ENCODE peak calls at places on chromosomes 2 and 18, in six cellular contexts. V is cardiac fibroblast; J is NT2/D1; B is GM06990; I is tibial nerve; C is naive thymus-derived CD4-positive, alpha-beta T cell. E is an unnamed sample.
A peak's percentile ranks its signal among the peaks of the same experiment; 100 is the strongest.

GRCh38 chr2:25286025-25286400 is 55.7 kb downstream of the DNMT3A start:
- DNase-seq in V (no peak), J (no peak), B (peak; percentile 44), I (no peak), C (peak; percentile 76), E (no peak)

GRCh38 chr2:230537531-230537976 is 121.6 kb downstream of the SP100 start:
- DNase-seq in V (no peak), J (no peak), B (peak; percentile 60), I (no peak), C (no peak), E (no peak)

GRCh38 chr2:205077159-205077558 is 531.9 kb downstream of the PARD3B start:
- DNase-seq in V (no peak), J (no peak), B (no peak), I (no peak), C (peak; percentile 57), E (no peak)

GRCh38 chr2:44004735-44005602 is 9.2 kb upstream of the LRPPRC start:
- DNase-seq in V (peak; percentile 9), J (no peak), B (no peak), I (no peak), C (no peak), E (peak; percentile 2)

GRCh38 chr2:100142393-100142792 is at the start of gene AFF3:
- DNase-seq in V (no peak), J (no peak), B (peak; percentile 72), I (no peak), C (peak; percentile 50), E (no peak)

GRCh38 chr18:56445422-56445821 is 193.0 kb downstream of the TXNL1 start:
- DNase-seq in V (no peak), J (no peak), B (no peak), I (no peak), C (no peak), E (no peak)

GRCh38 chr2:237456200-237456731 is 30.8 kb upstream of the MLPH start:
- DNase-seq in V (peak; percentile 64), J (no peak), B (no peak), I (no peak), C (no peak), E (peak; percentile 96)

GRCh38 chr2:171431677-171432167 is 2.1 kb downstream of the METTL8 start:
- DNase-seq in V (no peak), J (no peak), B (no peak), I (no peak), C (no peak), E (no peak)

GRCh38 chr2:28321426-28321825 is 71.2 kb upstream of the FOSL2 start:
- DNase-seq in V (no peak), J (peak; percentile 84), B (no peak), I (no peak), C (no peak), E (peak; percentile 94)

GRCh38 chr2:233915133-233915532 is 2.0 kb upstream of the TRPM8 start:
- DNase-seq in V (no peak), J (no peak), B (no peak), I (no peak), C (no peak), E (no peak)

GRCh38 chr18:44799422-44800421 is 119.0 kb downstream of the SETBP1 start:
- DNase-seq in V (no peak), J (no peak), B (peak; percentile 41), I (no peak), C (no peak), E (no peak)
- H3K4me3 ChIP-seq in V (no peak overlapping the region), J (no peak overlapping the region), B (no peak overlapping the region), I (no peak overlapping the region), C (no peak overlapping the region), E (no peak overlapping the region)

DNA sequence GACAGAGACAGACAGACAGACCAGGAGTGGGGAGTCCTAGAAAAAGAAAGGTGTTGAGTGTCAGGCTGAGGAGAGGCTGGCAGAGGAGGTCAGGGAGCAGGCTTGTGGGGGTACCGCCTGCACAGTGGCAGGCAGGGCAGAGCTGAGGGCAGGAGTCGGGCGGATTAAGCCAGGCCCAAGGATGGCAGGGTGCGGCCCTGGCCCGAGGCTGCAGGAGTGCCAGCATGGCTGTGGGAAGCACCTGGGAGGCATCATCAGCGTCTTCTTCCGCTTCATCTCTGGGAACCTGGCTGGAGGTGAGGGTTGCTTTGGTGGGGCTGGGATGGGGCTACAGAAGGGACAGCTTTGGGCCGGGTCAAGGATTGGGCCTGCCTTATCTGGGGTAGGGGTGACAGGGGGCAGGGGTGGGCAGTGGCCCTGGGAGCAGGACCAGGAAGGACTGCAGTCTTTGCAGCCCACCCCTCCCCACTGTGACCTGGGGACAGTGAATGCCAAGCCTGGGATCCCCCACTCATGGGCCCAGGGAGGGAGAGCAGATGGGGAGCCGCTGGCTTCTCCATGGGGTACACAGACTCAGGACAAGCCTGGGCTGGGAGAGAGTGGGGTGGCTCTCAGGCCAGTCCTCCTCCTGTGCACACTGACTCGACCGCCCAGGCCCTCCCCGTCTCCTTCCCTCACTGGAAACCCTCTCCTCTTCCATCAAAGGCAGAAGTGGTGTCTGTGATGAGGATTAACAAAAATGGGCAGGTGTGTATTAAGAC is 20.7 kb downstream of the KCNIP3 start:
- DNase-seq in V (no peak), J (no peak), B (no peak), I (no peak), C (no peak), E (no peak)
- H3K4me3 ChIP-seq in V (no peak overlapping the region), J (no peak overlapping the region), B (no peak overlapping the region), I (no peak overlapping the region), C (no peak overlapping the region), E (no peak overlapping the region)

DNA sequence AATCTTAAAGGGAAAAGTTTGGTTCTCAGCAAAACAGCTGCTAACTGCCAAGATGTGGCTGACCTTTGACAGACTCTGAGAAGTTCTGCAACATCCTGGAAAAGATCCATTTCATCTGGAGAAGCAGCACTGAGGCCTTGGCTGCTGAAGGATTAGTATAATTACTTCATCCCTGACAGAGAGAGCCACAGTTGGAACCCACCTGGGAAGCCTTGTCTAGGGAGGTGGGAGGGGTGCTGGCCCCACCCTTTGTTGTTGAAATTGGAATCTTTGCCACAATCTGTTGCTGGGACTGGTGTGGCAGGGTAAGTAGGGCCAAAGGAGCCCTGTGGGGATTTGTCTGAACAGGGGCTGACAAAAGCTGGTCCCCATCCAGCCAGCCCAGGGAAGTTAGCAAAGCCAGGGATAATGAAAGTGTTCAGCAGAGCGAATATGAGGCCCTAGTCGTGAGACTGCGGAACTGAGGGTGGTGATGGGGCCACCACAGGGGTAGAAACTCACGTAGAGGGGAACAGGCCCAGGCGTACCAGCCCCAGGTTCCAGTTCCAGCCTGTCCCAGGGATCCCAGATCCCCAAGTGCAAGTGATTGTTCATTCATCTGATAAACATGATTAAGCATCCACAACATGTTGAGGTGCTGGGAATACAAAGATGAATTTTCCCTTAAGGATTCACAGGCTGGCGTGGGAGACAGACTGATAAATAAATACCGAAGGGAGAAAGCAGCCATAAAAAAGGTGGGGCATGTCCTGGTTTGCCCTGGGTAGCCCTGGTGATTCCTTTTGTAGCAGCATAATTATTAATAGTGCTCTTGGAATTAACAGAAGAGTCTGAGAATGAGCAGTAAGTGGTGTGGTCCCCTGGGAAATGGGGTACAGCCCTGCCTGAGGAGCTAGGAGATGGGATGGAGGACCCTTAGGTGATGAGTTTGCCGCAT is 60.0 kb downstream of the MYO1B start:
- DNase-seq in V (peak; percentile 96), J (no peak), B (no peak), I (peak; percentile 40), C (no peak), E (peak; percentile 97)
- H3K4me3 ChIP-seq in V (no peak overlapping the region), J (no peak overlapping the region), B (no peak overlapping the region), I (no peak overlapping the region), C (no peak overlapping the region), E (no peak overlapping the region)

GRCh38 chr2:84832772-84833461 is 48.0 kb downstream of the TRABD2A start:
- DNase-seq in V (no peak), J (no peak), B (peak; percentile 18), I (no peak), C (no peak), E (no peak)

GRCh38 chr2:84836215-84836614 is 44.7 kb downstream of the TRABD2A start:
- DNase-seq in V (no peak), J (no peak), B (no peak), I (no peak), C (no peak), E (no peak)

GRCh38 chr2:84830095-84830494 is 50.8 kb downstream of the TRABD2A start:
- DNase-seq in V (no peak), J (no peak), B (no peak), I (peak; percentile 18), C (no peak), E (no peak)

GRCh38 chr2:84830758-84831500 is 50.0 kb downstream of the TRABD2A start:
- DNase-seq in V (no peak), J (no peak), B (no peak), I (no peak), C (no peak), E (no peak)

DNA sequence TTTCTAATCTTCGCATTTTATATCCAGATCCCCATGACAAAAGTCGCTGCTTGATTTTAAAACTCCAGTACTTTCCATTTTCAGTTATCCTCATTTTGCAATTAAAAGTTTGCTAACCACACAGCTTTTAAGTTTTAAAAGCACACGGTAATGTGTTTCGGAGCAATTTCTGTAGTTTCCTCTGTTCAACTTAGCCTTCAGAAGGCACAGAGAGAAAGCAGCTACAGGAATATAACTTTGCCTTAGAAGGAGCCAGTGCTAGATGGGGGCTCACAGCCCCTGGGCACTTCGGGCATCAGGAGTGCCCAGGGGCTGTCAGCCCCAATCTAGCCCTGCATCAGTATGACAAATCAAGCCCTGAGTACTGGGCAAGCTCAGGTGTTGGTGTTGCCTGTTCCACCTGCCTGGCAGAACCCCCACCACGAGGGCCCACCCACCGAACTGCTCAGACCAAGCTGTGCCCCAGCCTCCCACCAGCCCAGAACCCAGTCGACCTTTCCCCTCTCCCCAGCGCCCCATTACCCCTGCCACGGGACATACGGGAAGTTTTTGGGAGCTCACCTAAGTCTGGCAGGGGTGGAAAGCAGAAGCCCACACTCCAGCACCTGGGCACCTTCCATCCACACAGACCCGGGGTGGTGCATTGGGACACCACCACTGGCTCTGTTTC is 47.3 kb downstream of the TRABD2A start:
- DNase-seq in V (no peak), J (no peak), B (no peak), I (no peak), C (no peak), E (no peak)
- H3K4me3 ChIP-seq in V (no peak overlapping the region), J (no peak overlapping the region), B (no peak overlapping the region), I (no peak overlapping the region), C (peak overlapping the region; percentile 50), E (no peak overlapping the region)

DNA sequence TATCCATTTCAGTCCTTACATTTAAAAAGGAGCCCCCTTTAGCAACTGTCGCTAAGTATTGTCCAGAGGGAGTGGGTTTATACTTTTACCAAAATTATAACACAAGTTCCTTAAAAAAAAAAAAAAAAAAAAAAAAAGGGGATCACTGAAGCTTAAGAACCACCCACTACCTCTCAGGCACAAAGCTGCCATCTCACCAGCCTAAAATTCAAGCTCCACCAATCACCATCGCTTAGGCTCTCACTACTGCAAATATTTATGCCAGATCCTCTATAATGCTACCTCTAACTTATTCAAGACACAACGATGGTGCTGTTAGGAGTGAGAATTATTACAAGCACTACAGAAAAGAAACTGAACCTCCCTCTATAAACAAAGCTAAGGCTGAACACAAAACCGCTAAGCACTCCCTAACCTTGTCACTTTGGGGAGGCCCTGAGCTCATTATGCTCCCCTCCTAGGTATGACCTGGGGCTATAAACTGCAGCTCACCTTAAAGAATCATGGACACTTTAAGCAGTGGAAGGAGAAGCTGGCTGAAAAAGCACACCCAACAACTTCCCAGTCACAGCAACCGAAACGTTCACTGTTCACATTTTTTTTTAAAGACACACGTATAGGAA is 3.6 kb downstream of the FZD5 start:
- DNase-seq in V (no peak), J (no peak), B (no peak), I (no peak), C (no peak), E (no peak)
- H3K4me3 ChIP-seq in V (no peak overlapping the region), J (peak overlapping the region; percentile 16), B (no peak overlapping the region), I (no peak overlapping the region), C (no peak overlapping the region), E (no peak overlapping the region)

E was measured in fibroblast of lung.